ENCODE peak calls at places on chromosomes 1 and 21, in ten cellular contexts. L is endothelial cell of umbilical vein, J is ovary, K is spleen, X is A549, U is stomach, D is transverse colon, P is right lobe of liver, T is sigmoid colon, Y is tibial nerve. O is an unnamed sample.

GRCh38 chr1:201219481-201220387 is 29.1 kb downstream of the IGFN1 start:
- DNase-seq in D (no peak), K (no peak), P (no peak), J (peak), X (no peak), Y (no peak), T (no peak), L (no peak), U (no peak), O (no peak)

GRCh38 chr1:29584362-29584761 is 348.0 kb downstream of the PTPRU start:
- DNase-seq in P (no peak), D (no peak), U (no peak), X (no peak), K (no peak), J (no peak), T (no peak), L (no peak), Y (no peak), O (no peak)

GRCh38 chr1:90987860-90988259 is 34.0 kb downstream of the ZNF644 start:
- DNase-seq in U (no peak), P (no peak), D (no peak), J (no peak), X (no peak), Y (no peak), T (no peak), L (no peak), K (no peak), O (no peak)

GRCh38 chr1:56376188-56376984 is 203.0 kb downstream of the PLPP3 start:
- DNase-seq in U (peak), K (no peak), P (no peak), T (peak), J (peak), Y (no peak), L (peak), X (no peak), D (peak), O (peak)

GRCh38 chr1:243850013-243850367 is at the start of gene AKT3:
- DNase-seq in X (no peak), P (no peak), D (no peak), T (peak), K (peak), J (no peak), Y (no peak), L (no peak), U (peak), O (no peak)

GRCh38 chr1:156500847-156501686 is 492 bp upstream of the MEF2D start:
- DNase-seq in D (peak), J (peak), U (peak), T (peak), Y (peak), K (peak), P (peak), X (peak), L (peak), O (peak)

GRCh38 chr1:54227091-54227602 is 27.2 kb downstream of the MRPL37 start:
- DNase-seq in T (no peak), J (no peak), Y (no peak), X (peak), K (peak), D (no peak), U (no peak), P (no peak), L (no peak), O (no peak)

GRCh38 chr1:109530457-109531204 is 9.0 kb upstream of the GPR61 start:
- DNase-seq in T (no peak), P (no peak), J (no peak), K (no peak), U (no peak), L (no peak), D (no peak), Y (no peak), X (no peak), O (no peak)

GRCh38 chr1:245742891-245743290 is 588.1 kb downstream of the KIF26B start:
- DNase-seq in D (no peak), L (no peak), T (no peak), X (no peak), P (no peak), K (no peak), J (no peak), U (no peak), Y (no peak), O (no peak)

GRCh38 chr1:3732747-3733602 is 19.3 kb upstream of the CCDC27 start:
- DNase-seq in D (no peak), U (no peak), L (no peak), K (no peak), T (no peak), J (no peak), X (no peak), Y (no peak), P (no peak), O (no peak)

GRCh38 chr21:34967509-34968289 is 81.4 kb downstream of the RUNX1 start:
- DNase-seq in K (no peak), J (no peak), T (no peak), D (no peak), X (peak), Y (no peak), L (no peak), U (no peak), P (no peak), O (no peak)

GRCh38 chr1:51535006-51535592 is 16.0 kb upstream of the EPS15 start:
- DNase-seq in T (peak), P (no peak), J (peak), Y (peak), U (peak), K (no peak), D (peak), X (peak), L (peak), O (no peak)

GRCh38 chr1:94069649-94070285 is 51.2 kb downstream of the ABCA4 start:
- DNase-seq in X (no peak), U (no peak), P (no peak), J (no peak), L (peak), T (no peak), Y (no peak), D (no peak), K (no peak), O (no peak)

GRCh38 chr1:202952818-202953217 is 5.3 kb downstream of the ADIPOR1 start:
- DNase-seq in X (no peak), T (peak), Y (peak), K (no peak), L (peak), U (no peak), P (peak), D (peak), J (no peak), O (no peak)

GRCh38 chr1:145947551-145947950 is 10.3 kb downstream of the LIX1L start:
- DNase-seq in U (no peak), K (no peak), J (no peak), X (no peak), Y (no peak), D (no peak), L (no peak), T (no peak), P (no peak), O (no peak)

GRCh38 chr1:28243685-28244439 is 7.9 kb downstream of the ATP5IF1 start:
- DNase-seq in U (no peak), D (peak), T (no peak), L (peak), X (no peak), J (no peak), Y (no peak), P (no peak), K (no peak), O (no peak)

GRCh38 chr1:46166521-46167462 is 8.1 kb upstream of the TSPAN1 start:
- DNase-seq in U (peak), P (peak), K (peak), Y (no peak), L (peak), D (no peak), T (peak), X (no peak), J (peak), O (no peak)

GRCh38 chr1:155645648-155646047 is 35.6 kb downstream of the MSTO1 start:
- DNase-seq in Y (no peak), X (no peak), K (no peak), J (no peak), D (no peak), L (no peak), P (no peak), U (no peak), T (no peak), O (no peak)

GRCh38 chr1:41713557-41714327 is 205.0 kb downstream of the HIVEP3 start:
- DNase-seq in J (no peak), L (peak), T (no peak), P (no peak), Y (no peak), X (peak), D (no peak), U (no peak), K (no peak), O (no peak)

GRCh38 chr1:15152318-15153183 is 996 bp upstream of the TMEM51 start:
- DNase-seq in L (peak), U (peak), K (peak), J (peak), P (peak), D (peak), X (peak), T (peak), Y (peak), O (peak)

GRCh38 chr1:186750250-186750649 is 70.0 kb upstream of the PTGS2 start:
- DNase-seq in T (no peak), U (no peak), D (no peak), P (no peak), X (no peak), Y (no peak), J (no peak), K (no peak), L (no peak), O (no peak)

GRCh38 chr1:228064741-228065542 is 17.6 kb upstream of the ARF1 start:
- DNase-seq in L (no peak), T (peak), D (no peak), K (peak), Y (no peak), P (no peak), U (peak), X (no peak), J (no peak), O (peak)

GRCh38 chr1:92922378-92923035 is 38.8 kb downstream of the DIPK1A start:
- DNase-seq in K (no peak), L (no peak), J (no peak), Y (no peak), D (no peak), X (peak), U (no peak), P (no peak), T (no peak), O (no peak)

GRCh38 chr1:29121951-29122661 is 1.6 kb downstream of the TMEM200B start:
- DNase-seq in P (no peak), T (peak), Y (no peak), X (no peak), J (peak), K (no peak), U (no peak), L (peak), D (peak), O (peak)

GRCh38 chr1:238466459-238466858 is 575.7 kb upstream of the ZP4 start:
- DNase-seq in P (no peak), K (no peak), Y (no peak), L (no peak), U (no peak), J (no peak), D (no peak), T (no peak), X (no peak), O (no peak)

GRCh38 chr1:156164465-156164831 is 11.1 kb downstream of the SEMA4A start:
- DNase-seq in X (no peak), P (no peak), K (no peak), D (no peak), Y (no peak), U (no peak), L (no peak), T (no peak), J (no peak), O (no peak)

GRCh38 chr1:94017155-94017829 is 103.7 kb downstream of the ABCA4 start:
- DNase-seq in K (no peak), J (no peak), D (no peak), P (no peak), L (no peak), X (no peak), U (no peak), Y (no peak), T (no peak), O (no peak)

GRCh38 chr1:110752941-110753725 is 78.4 kb upstream of the KCNA3 start:
- DNase-seq in Y (no peak), K (no peak), T (no peak), D (no peak), X (no peak), L (no peak), J (no peak), U (no peak), P (no peak), O (no peak)

GRCh38 chr1:17661546-17662157 is 93.5 kb upstream of the ACTL8 start:
- DNase-seq in D (peak), J (peak), U (peak), Y (no peak), X (peak), L (peak), T (peak), P (peak), K (peak), O (no peak)

GRCh38 chr1:52572387-52572786 is 19.5 kb upstream of the TUT4 start:
- DNase-seq in D (no peak), T (no peak), U (no peak), L (no peak), X (no peak), P (no peak), K (no peak), J (no peak), Y (no peak), O (no peak)

GRCh38 chr1:9849691-9850441 is 26.1 kb upstream of the CLSTN1 start:
- DNase-seq in D (no peak), Y (no peak), J (no peak), L (no peak), K (no peak), X (no peak), T (no peak), P (no peak), U (no peak), O (no peak)

DNA sequence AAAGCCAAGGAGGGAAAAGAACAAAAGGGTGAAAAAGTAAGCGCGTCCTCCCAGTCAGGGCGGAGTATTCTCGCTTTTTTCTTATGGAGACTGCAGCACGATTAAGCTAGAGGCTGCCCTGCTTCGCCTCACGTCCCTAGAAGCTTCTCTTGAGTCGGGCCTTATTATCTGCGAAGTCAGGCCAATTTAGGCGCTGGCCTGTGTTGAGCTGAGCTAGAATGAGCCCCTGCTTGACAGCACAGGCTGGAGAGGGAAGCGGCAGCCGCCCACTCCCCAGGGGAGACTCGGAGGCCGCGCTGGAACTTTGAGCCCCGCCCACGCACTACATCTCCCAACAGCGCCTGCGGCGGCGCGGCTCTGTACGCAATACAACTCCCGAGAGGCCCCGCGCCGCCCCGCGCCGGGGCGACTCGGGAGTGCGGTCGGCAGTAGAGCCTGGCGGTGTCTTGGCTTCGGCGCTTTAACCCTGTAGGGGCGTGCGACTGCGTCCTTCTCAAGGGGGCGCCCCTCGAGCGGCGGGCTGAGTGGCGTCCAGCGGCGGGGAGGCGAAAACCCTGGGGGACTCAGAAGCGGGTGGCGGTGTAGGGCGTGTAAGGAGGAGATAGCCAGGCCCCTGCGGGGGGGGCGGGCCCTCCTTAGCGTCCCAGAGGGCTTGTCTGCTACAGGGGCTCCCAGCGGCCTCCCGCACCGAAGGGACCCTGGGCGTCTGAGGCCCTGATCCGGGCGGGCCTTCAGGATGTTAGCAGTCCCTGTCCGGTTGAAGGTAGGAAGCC is 888 bp downstream of the ZNF436 start:
- DNase-seq in D (peak), L (peak), Y (peak), U (peak), X (peak), J (peak), K (peak), P (peak), T (peak), O (peak)
- TF ChIP-seq CTCF in D (no peak), L (peak), Y (peak), U (no peak), X (no peak), J (no peak), K (peak), P (peak), T (peak), O (no peak)

GRCh38 chr1:83798965-83799364 is 200.0 kb downstream of the TTLL7 start:
- DNase-seq in P (no peak), Y (no peak), L (no peak), J (no peak), U (no peak), D (no peak), K (no peak), X (no peak), T (no peak), O (no peak)
- TF ChIP-seq POLR2A in P (no peak), Y (no peak), L (no peak), J (no peak), U (no peak), D (no peak), K (no peak), X (no peak), T (no peak), O (no peak)

DNA sequence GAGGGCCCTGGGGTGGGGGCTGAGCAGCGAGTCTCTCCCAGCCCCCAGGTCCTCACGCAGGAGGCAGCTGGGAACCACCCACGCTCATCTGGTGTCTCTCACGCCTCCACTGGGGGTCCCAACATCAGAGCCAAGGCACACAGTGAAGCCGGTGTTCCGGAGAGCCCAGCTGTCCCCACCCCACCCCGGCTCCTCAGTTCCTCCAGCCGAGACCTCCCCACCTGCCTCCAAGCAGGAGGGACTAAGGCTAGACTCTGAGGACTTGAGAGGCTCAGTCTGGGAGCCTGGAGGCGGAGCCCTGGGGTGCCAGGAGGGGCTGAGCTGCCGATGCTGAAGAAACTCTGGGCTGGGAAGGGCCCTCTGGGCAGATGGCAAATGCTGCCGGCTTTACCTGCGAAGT is 1.6 kb upstream of the HPCA start:
- DNase-seq in L (no peak), T (no peak), P (no peak), J (no peak), X (no peak), U (no peak), K (no peak), D (no peak), Y (no peak), O (no peak)
- TF ChIP-seq CTCF in L (no peak), T (no peak), P (no peak), J (no peak), X (no peak), U (no peak), K (no peak), D (no peak), Y (no peak), O (no peak)

GRCh38 chr1:234599617-234600417 is 10.2 kb downstream of the IRF2BP2 start:
- DNase-seq in D (peak), U (peak), L (peak), Y (peak), X (peak), P (peak), T (peak), J (peak), K (peak), O (peak)
- TF ChIP-seq POLR2A in D (peak), U (no peak), L (no peak), Y (peak), X (peak), P (peak), T (peak), J (peak), K (peak), O (peak)